ENCODE peak calls at places on chromosomes 12 and 14, in eight cellular contexts. One of them, this sample, is unnamed.

GRCh38 chr14:91253795-91254323 is 9.4 kb upstream of the GPR68 start:
- DNase-seq in K562: no peak
- DNase-seq in breast epithelium: no peak
- DNase-seq in adrenal gland: no peak
- DNase-seq in uterus: no peak
- DNase-seq in GM12892: no peak
- DNase-seq in lower leg skin: no peak
- DNase-seq in IMR-90: no peak
- DNase-seq in this sample: no peak

GRCh38 chr12:54378791-54379400 is 5.6 kb downstream of the ZNF385A start:
- DNase-seq in lower leg skin: no peak
- DNase-seq in adrenal gland: peak; percentile 58
- DNase-seq in GM12892: no peak
- DNase-seq in IMR-90: no peak
- DNase-seq in K562: peak; percentile 86
- DNase-seq in uterus: peak; percentile 49
- DNase-seq in breast epithelium: no peak
- DNase-seq in this sample: peak; percentile 64

GRCh38 chr14:68081489-68081888 is 261.9 kb downstream of the RAD51B start:
- DNase-seq in uterus: no peak
- DNase-seq in GM12892: no peak
- DNase-seq in IMR-90: no peak
- DNase-seq in adrenal gland: no peak
- DNase-seq in lower leg skin: no peak
- DNase-seq in breast epithelium: no peak
- DNase-seq in K562: no peak
- DNase-seq in this sample: no peak

GRCh38 chr14:70782361-70782760 is 27.0 kb downstream of the MAP3K9 start:
- DNase-seq in lower leg skin: no peak
- DNase-seq in uterus: no peak
- DNase-seq in GM12892: no peak
- DNase-seq in adrenal gland: no peak
- DNase-seq in IMR-90: peak; percentile 35
- DNase-seq in breast epithelium: no peak
- DNase-seq in K562: no peak
- DNase-seq in this sample: peak; percentile 46

GRCh38 chr14:104361101-104361591 is 218.4 kb upstream of the C14orf180 start:
- DNase-seq in adrenal gland: no peak
- DNase-seq in K562: no peak
- DNase-seq in lower leg skin: no peak
- DNase-seq in uterus: no peak
- DNase-seq in GM12892: no peak
- DNase-seq in breast epithelium: no peak
- DNase-seq in IMR-90: no peak
- DNase-seq in this sample: no peak

GRCh38 chr14:63179383-63179782 is 24.9 kb upstream of the RHOJ start:
- DNase-seq in IMR-90: no peak
- DNase-seq in GM12892: no peak
- DNase-seq in breast epithelium: no peak
- DNase-seq in lower leg skin: no peak
- DNase-seq in adrenal gland: no peak
- DNase-seq in uterus: no peak
- DNase-seq in K562: no peak
- DNase-seq in this sample: no peak

GRCh38 chr12:1530592-1531159 is 63.7 kb downstream of the FBXL14 start:
- DNase-seq in uterus: no peak
- DNase-seq in IMR-90: no peak
- DNase-seq in K562: peak; percentile 53
- DNase-seq in GM12892: no peak
- DNase-seq in lower leg skin: no peak
- DNase-seq in adrenal gland: no peak
- DNase-seq in breast epithelium: no peak
- DNase-seq in this sample: no peak

GRCh38 chr14:41548666-41549065 is 58.0 kb upstream of the LRFN5 start:
- DNase-seq in IMR-90: peak; percentile 51
- DNase-seq in GM12892: no peak
- DNase-seq in adrenal gland: no peak
- DNase-seq in breast epithelium: no peak
- DNase-seq in uterus: no peak
- DNase-seq in K562: no peak
- DNase-seq in lower leg skin: no peak
- DNase-seq in this sample: no peak

GRCh38 chr12:123983822-123984485 is 10.9 kb downstream of the ZNF664 start:
- DNase-seq in lower leg skin: no peak
- DNase-seq in IMR-90: peak; percentile 75
- DNase-seq in adrenal gland: peak; percentile 31
- DNase-seq in GM12892: peak; percentile 11
- DNase-seq in breast epithelium: no peak
- DNase-seq in K562: peak; percentile 38
- DNase-seq in uterus: peak; percentile 41
- DNase-seq in this sample: no peak

GRCh38 chr14:72738181-72738611 is 155.7 kb downstream of the DPF3 start:
- DNase-seq in lower leg skin: no peak
- DNase-seq in breast epithelium: no peak
- DNase-seq in GM12892: no peak
- DNase-seq in K562: no peak
- DNase-seq in uterus: no peak
- DNase-seq in adrenal gland: no peak
- DNase-seq in IMR-90: no peak
- DNase-seq in this sample: no peak

GRCh38 chr12:107318804-107319535 is 225.6 kb upstream of the CRY1 start:
- DNase-seq in breast epithelium: peak; percentile 20
- DNase-seq in uterus: no peak
- DNase-seq in K562: no peak
- DNase-seq in adrenal gland: no peak
- DNase-seq in GM12892: no peak
- DNase-seq in lower leg skin: no peak
- DNase-seq in IMR-90: peak; percentile 51
- DNase-seq in this sample: no peak

GRCh38 chr14:74682169-74682952 is 30.5 kb downstream of the AREL1 start:
- DNase-seq in breast epithelium: no peak
- DNase-seq in K562: no peak
- DNase-seq in GM12892: no peak
- DNase-seq in adrenal gland: no peak
- DNase-seq in IMR-90: no peak
- DNase-seq in uterus: no peak
- DNase-seq in lower leg skin: no peak
- DNase-seq in this sample: no peak

GRCh38 chr12:47891356-47891755 is 13.4 kb downstream of the VDR start:
- DNase-seq in breast epithelium: no peak
- DNase-seq in lower leg skin: no peak
- DNase-seq in GM12892: no peak
- DNase-seq in uterus: no peak
- DNase-seq in K562: no peak
- DNase-seq in adrenal gland: no peak
- DNase-seq in IMR-90: no peak
- DNase-seq in this sample: no peak

GRCh38 chr14:30790827-30791226 is 83.5 kb upstream of the COCH start:
- DNase-seq in GM12892: no peak
- DNase-seq in IMR-90: no peak
- DNase-seq in K562: no peak
- DNase-seq in adrenal gland: no peak
- DNase-seq in breast epithelium: no peak
- DNase-seq in lower leg skin: no peak
- DNase-seq in uterus: no peak
- DNase-seq in this sample: no peak

GRCh38 chr12:9869307-9870161 is at the start of gene CLEC2B:
- DNase-seq in IMR-90: peak; percentile 85
- DNase-seq in lower leg skin: no peak
- DNase-seq in K562: no peak
- DNase-seq in GM12892: no peak
- DNase-seq in breast epithelium: no peak
- DNase-seq in adrenal gland: no peak
- DNase-seq in uterus: peak; percentile 36
- DNase-seq in this sample: no peak

GRCh38 chr14:71621276-71621675 is 311.0 kb upstream of the RGS6 start:
- DNase-seq in lower leg skin: no peak
- DNase-seq in IMR-90: peak; percentile 6
- DNase-seq in K562: no peak
- DNase-seq in breast epithelium: peak; percentile 63
- DNase-seq in adrenal gland: no peak
- DNase-seq in uterus: no peak
- DNase-seq in GM12892: no peak
- DNase-seq in this sample: no peak

GRCh38 chr12:94074970-94075695 is 73.2 kb upstream of the PLXNC1 start:
- DNase-seq in lower leg skin: peak; percentile 52
- DNase-seq in K562: peak; percentile 15
- DNase-seq in IMR-90: peak; percentile 89
- DNase-seq in GM12892: no peak
- DNase-seq in breast epithelium: peak; percentile 54
- DNase-seq in adrenal gland: peak; percentile 87
- DNase-seq in uterus: peak; percentile 79
- DNase-seq in this sample: peak; percentile 35

GRCh38 chr12:108112815-108113556 is 16.1 kb upstream of the WSCD2 start:
- DNase-seq in lower leg skin: no peak
- DNase-seq in adrenal gland: no peak
- DNase-seq in GM12892: no peak
- DNase-seq in K562: no peak
- DNase-seq in IMR-90: no peak
- DNase-seq in breast epithelium: peak; percentile 48
- DNase-seq in uterus: no peak
- DNase-seq in this sample: no peak

GRCh38 chr14:95463173-95463901 is 53.1 kb downstream of the SYNE3 start:
- DNase-seq in GM12892: no peak
- DNase-seq in uterus: no peak
- DNase-seq in adrenal gland: no peak
- DNase-seq in breast epithelium: no peak
- DNase-seq in lower leg skin: no peak
- DNase-seq in IMR-90: no peak
- DNase-seq in K562: no peak
- DNase-seq in this sample: no peak

GRCh38 chr12:127162307-127162706 is 1104.7 kb upstream of the TMEM132C start:
- DNase-seq in lower leg skin: no peak
- DNase-seq in adrenal gland: no peak
- DNase-seq in uterus: no peak
- DNase-seq in breast epithelium: no peak
- DNase-seq in K562: peak; percentile 33
- DNase-seq in IMR-90: no peak
- DNase-seq in GM12892: no peak
- DNase-seq in this sample: no peak

GRCh38 chr12:47820631-47821345 is 1.1 kb upstream of the HDAC7 start:
- DNase-seq in lower leg skin: peak; percentile 91
- DNase-seq in IMR-90: peak; percentile 95
- DNase-seq in GM12892: no peak
- DNase-seq in breast epithelium: peak; percentile 94
- DNase-seq in uterus: peak; percentile 96
- DNase-seq in K562: no peak
- DNase-seq in adrenal gland: peak; percentile 97
- DNase-seq in this sample: peak; percentile 98

DNA sequence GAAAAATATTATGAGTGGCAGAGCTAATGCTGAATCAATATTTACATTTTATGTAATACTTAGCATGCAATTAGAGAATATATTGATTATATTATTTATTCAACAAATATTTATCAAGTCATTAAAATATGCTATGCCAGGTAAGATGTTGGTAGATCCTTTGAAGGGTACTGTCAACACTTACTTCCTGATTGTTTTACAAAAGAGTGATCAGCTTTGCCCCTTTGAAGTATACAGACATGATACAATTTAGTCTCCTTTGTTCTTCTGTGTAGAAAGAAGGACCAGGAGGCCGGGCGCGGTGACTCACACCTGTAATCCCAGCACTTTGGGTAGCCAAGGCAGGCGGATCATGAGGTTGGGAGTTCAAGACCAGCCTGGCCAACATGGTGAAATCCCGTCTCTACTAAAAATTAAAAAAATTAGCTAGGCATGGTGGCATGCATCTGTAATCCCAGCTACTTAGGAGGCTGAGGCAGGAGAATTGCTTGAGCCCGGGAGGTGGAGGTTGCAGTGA is 73.9 kb upstream of the IFNG-AS1 start:
- DNase-seq in GM12892: no peak
- DNase-seq in lower leg skin: no peak
- DNase-seq in IMR-90: no peak
- DNase-seq in uterus: no peak
- DNase-seq in breast epithelium: no peak
- DNase-seq in adrenal gland: no peak
- DNase-seq in K562: no peak
- DNase-seq in this sample: no peak
- TF ChIP-seq POLR2A in GM12892: no peak
- TF ChIP-seq POLR2A in lower leg skin: no peak
- TF ChIP-seq POLR2A in IMR-90: no peak
- TF ChIP-seq POLR2A in uterus: no peak
- TF ChIP-seq POLR2A in breast epithelium: no peak
- TF ChIP-seq POLR2A in adrenal gland: no peak
- TF ChIP-seq POLR2A in K562: no peak
- TF ChIP-seq POLR2A in this sample: no peak

GRCh38 chr12:52246720-52247621 is 13.9 kb downstream of the KRT7 start:
- DNase-seq in GM12892: no peak
- DNase-seq in uterus: no peak
- DNase-seq in lower leg skin: no peak
- DNase-seq in breast epithelium: peak; percentile 67
- DNase-seq in adrenal gland: peak; percentile 76
- DNase-seq in K562: no peak
- DNase-seq in IMR-90: no peak
- DNase-seq in this sample: no peak
- TF ChIP-seq POLR2A in GM12892: no peak
- TF ChIP-seq POLR2A in uterus: no peak
- TF ChIP-seq POLR2A in lower leg skin: no peak
- TF ChIP-seq POLR2A in breast epithelium: no peak
- TF ChIP-seq POLR2A in adrenal gland: peak; percentile 55
- TF ChIP-seq POLR2A in K562: no peak
- TF ChIP-seq POLR2A in IMR-90: no peak
- TF ChIP-seq POLR2A in this sample: no peak

GRCh38 chr14:51860164-51860835 is at the start of gene GNG2:
- DNase-seq in adrenal gland: peak; percentile 79
- DNase-seq in IMR-90: peak; percentile 75
- DNase-seq in uterus: peak; percentile 68
- DNase-seq in GM12892: peak; percentile 56
- DNase-seq in lower leg skin: peak; percentile 82
- DNase-seq in K562: no peak
- DNase-seq in breast epithelium: peak; percentile 64
- DNase-seq in this sample: peak; percentile 18
- TF ChIP-seq POLR2A in adrenal gland: peak; percentile 81
- TF ChIP-seq POLR2A in IMR-90: no peak
- TF ChIP-seq POLR2A in uterus: no peak
- TF ChIP-seq POLR2A in GM12892: peak; percentile 96
- TF ChIP-seq POLR2A in lower leg skin: peak; percentile 21
- TF ChIP-seq POLR2A in K562: no peak
- TF ChIP-seq POLR2A in breast epithelium: no peak
- TF ChIP-seq POLR2A in this sample: peak; percentile 45

DNA sequence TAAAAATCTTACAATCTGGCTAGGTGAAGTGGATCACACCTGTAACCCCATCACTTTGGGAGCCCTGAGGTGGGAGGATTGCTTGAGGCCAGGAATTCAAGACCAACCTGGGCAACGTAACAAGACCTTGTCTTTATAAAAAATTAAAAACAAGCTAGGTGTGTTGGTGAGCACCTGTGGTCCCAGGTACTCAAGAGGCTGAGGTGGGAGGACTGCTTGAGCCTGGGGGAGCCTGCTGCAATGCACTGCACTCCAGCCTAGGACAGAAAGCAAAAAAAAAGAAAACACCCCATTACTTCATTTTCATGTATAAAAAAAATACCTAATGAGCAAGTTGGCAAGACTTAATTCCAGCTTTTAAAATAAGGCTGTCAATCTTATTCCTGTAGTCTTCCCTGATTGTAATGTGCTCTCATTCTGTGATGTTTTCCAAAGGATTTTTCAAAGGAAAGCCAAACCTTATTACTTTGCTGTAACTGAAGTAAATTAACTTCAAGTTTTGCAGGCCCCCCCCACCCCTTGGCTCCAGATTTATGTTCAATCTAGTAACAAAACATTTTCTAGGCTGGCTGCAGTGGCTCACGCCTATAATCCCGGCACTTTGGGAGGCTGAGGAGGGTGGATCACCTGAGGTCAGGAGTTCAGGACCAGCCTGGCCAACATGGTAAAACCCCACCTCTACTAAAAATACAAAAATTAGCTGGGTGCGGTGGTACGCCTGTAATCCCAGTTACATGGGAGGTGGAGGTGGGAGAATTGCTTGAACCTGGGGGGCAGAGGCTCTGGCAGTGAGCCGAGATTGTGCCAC is 3.3 kb upstream of the ZCCHC8 start:
- DNase-seq in lower leg skin: no peak
- DNase-seq in IMR-90: no peak
- DNase-seq in breast epithelium: no peak
- DNase-seq in uterus: no peak
- DNase-seq in GM12892: no peak
- DNase-seq in adrenal gland: no peak
- DNase-seq in K562: no peak
- DNase-seq in this sample: no peak
- TF ChIP-seq POLR2A in lower leg skin: no peak
- TF ChIP-seq POLR2A in IMR-90: no peak
- TF ChIP-seq POLR2A in breast epithelium: no peak
- TF ChIP-seq POLR2A in uterus: no peak
- TF ChIP-seq POLR2A in GM12892: peak; percentile 54
- TF ChIP-seq POLR2A in adrenal gland: no peak
- TF ChIP-seq POLR2A in K562: peak; percentile 68
- TF ChIP-seq POLR2A in this sample: no peak

This sample was measured in H54.